ENCODE peak calls at places on chromosomes 12 and 14, in eight cellular contexts. G is CD4-positive, alpha-beta T cell; U is GM10248; R is ovary; B is IMR-90; C is body of pancreas; V is GM12865; S is AG04450. H is an unnamed sample.

GRCh38 chr12:113051759-113052158 is 4.8 kb upstream of the DTX1 start:
- DNase-seq in C (no peak), G (no peak), U (no peak), R (no peak), B (no peak), V (no peak), S (no peak), H (no peak)

GRCh38 chr12:21451529-21451928 is 14.1 kb downstream of the PYROXD1 start:
- DNase-seq in U (no peak), B (peak), V (no peak), S (no peak), G (no peak), R (no peak), C (no peak), H (no peak)

GRCh38 chr12:126397071-126397571 is 1331.9 kb downstream of the AACS start:
- DNase-seq in R (no peak), S (no peak), G (no peak), U (no peak), C (no peak), V (peak), B (no peak), H (peak)

GRCh38 chr12:131895640-131896079 is 1.2 kb downstream of the ULK1 start:
- DNase-seq in U (no peak), V (no peak), S (no peak), C (peak), G (no peak), R (no peak), B (no peak), H (no peak)

GRCh38 chr14:96156804-96157760 is 47.6 kb upstream of the BDKRB2 start:
- DNase-seq in G (no peak), S (no peak), B (no peak), V (no peak), C (no peak), R (no peak), U (no peak), H (no peak)

GRCh38 chr14:100221419-100222218 is 17.3 kb upstream of the YY1 start:
- DNase-seq in C (peak), R (peak), U (peak), B (peak), S (no peak), G (peak), V (peak), H (peak)

GRCh38 chr12:63150255-63151060 is 543 bp downstream of the AVPR1A start:
- DNase-seq in R (no peak), S (no peak), U (peak), G (no peak), C (peak), B (no peak), V (no peak), H (peak)

GRCh38 chr12:6632026-6632978 is 3.5 kb downstream of the LPAR5 start:
- DNase-seq in B (no peak), V (peak), U (peak), R (no peak), S (no peak), C (no peak), G (no peak), H (peak)

GRCh38 chr12:84172823-84173424 is 739.7 kb downstream of the SLC6A15 start:
- DNase-seq in R (no peak), B (no peak), V (no peak), U (no peak), G (no peak), S (no peak), C (no peak), H (peak)

GRCh38 chr12:10147714-10148403 is 17.9 kb upstream of the CLEC7A start:
- DNase-seq in R (no peak), U (no peak), S (no peak), B (no peak), V (peak), G (no peak), C (no peak), H (no peak)

GRCh38 chr12:111925171-111925570 is 83.1 kb downstream of the MAPKAPK5 start:
- DNase-seq in B (no peak), V (no peak), R (no peak), C (no peak), S (no peak), G (no peak), U (no peak), H (no peak)

GRCh38 chr12:100368066-100368465 is 11.2 kb downstream of the SLC17A8 start:
- DNase-seq in R (no peak), S (no peak), V (no peak), C (no peak), G (no peak), B (no peak), U (no peak), H (no peak)

GRCh38 chr12:112439769-112440168 is 21.0 kb downstream of the PTPN11 start:
- DNase-seq in G (no peak), U (no peak), S (no peak), C (no peak), B (no peak), R (no peak), V (no peak), H (no peak)

GRCh38 chr14:24197066-24197465 is 1.8 kb upstream of the TM9SF1 start:
- DNase-seq in V (no peak), B (no peak), S (no peak), C (no peak), U (no peak), R (no peak), G (no peak), H (no peak)

GRCh38 chr12:116426391-116427136 is 132.6 kb upstream of the MAP1LC3B2 start:
- DNase-seq in R (peak), S (peak), V (no peak), C (peak), U (no peak), B (peak), G (no peak), H (peak)

GRCh38 chr12:78931466-78931990 is 67.0 kb downstream of the SYT1 start:
- DNase-seq in G (no peak), V (no peak), U (no peak), C (no peak), R (no peak), S (no peak), B (peak), H (no peak)

GRCh38 chr12:57524814-57525614 is 2.4 kb downstream of the MBD6 start:
- DNase-seq in B (no peak), R (no peak), U (no peak), S (no peak), V (no peak), G (no peak), C (no peak), H (no peak)

GRCh38 chr14:65565948-65566347 is 153.4 kb downstream of the FUT8 start:
- DNase-seq in B (no peak), S (no peak), R (no peak), V (no peak), G (no peak), U (no peak), C (no peak), H (no peak)

GRCh38 chr12:48142818-48143674 is 14.3 kb downstream of the ASB8 start:
- DNase-seq in S (no peak), B (no peak), C (no peak), V (no peak), G (no peak), U (no peak), R (no peak), H (no peak)

GRCh38 chr14:50985816-50986396 is 41.6 kb upstream of the PYGL start:
- DNase-seq in U (no peak), G (no peak), S (no peak), C (no peak), R (no peak), V (no peak), B (no peak), H (no peak)

GRCh38 chr14:101058571-101058970 is 155.0 kb upstream of the RTL1 start:
- DNase-seq in S (no peak), C (no peak), G (no peak), U (no peak), B (peak), R (no peak), V (no peak), H (peak)

GRCh38 chr12:70543444-70543843 is 93.8 kb downstream of the PTPRB start:
- DNase-seq in R (no peak), B (peak), S (peak), U (no peak), V (no peak), G (no peak), C (no peak), H (peak)

GRCh38 chr14:53929871-53930685 is 26.5 kb downstream of the BMP4 start:
- DNase-seq in G (no peak), V (peak), R (peak), U (peak), C (peak), B (no peak), S (no peak), H (peak)

GRCh38 chr14:61609885-61610284 is 85.4 kb upstream of the HIF1A start:
- DNase-seq in G (no peak), B (peak), U (no peak), R (no peak), V (no peak), C (no peak), S (peak), H (no peak)

GRCh38 chr14:61610900-61611299 is 84.4 kb upstream of the HIF1A start:
- DNase-seq in G (no peak), R (no peak), C (no peak), U (no peak), V (no peak), S (no peak), B (no peak), H (no peak)

GRCh38 chr14:61609143-61609851 is 86.0 kb upstream of the HIF1A start:
- DNase-seq in U (no peak), B (peak), V (no peak), S (no peak), C (no peak), G (no peak), R (no peak), H (no peak)

GRCh38 chr14:61608245-61609142 is 86.8 kb upstream of the HIF1A start:
- DNase-seq in V (no peak), C (no peak), G (no peak), U (no peak), S (no peak), B (peak), R (no peak), H (no peak)

GRCh38 chr14:61607570-61608244 is 87.6 kb upstream of the HIF1A start:
- DNase-seq in B (no peak), U (no peak), V (peak), G (no peak), C (no peak), S (no peak), R (no peak), H (no peak)
- TF ChIP-seq CTCF in B (no peak), U (no peak), V (peak), G (no peak), C (no peak), S (no peak), R (no peak), H (no peak)

DNA sequence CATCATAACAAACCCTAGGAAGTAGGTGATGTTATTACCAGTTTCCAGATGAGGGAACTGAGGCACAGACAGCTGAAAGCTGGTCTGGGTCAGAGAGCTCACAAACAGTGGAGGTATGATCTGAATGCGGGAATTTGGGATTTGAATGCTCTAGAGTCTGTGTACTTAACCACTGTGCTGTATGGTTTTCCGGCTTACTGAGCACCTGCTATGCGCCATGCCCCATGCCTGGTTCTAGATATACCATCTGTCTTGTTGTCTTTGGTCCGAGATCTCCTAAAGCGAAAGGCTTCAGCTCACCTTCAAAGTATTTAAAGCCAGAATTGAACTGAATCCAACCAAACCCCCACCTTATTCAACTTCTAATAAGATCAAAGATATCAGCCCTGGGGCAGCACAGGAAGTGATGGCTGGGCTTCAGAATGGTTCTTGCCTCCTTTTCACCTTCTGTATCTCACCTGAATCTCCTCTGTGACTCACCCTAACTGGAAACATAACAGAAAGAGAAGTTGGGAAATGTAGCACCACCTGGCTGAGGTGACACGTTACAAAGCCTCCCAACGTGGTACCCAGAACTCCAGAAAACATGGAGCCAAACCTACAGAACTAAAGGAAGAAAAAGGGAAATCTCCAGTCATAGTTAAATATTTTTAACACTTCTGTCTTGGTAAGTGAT is 54.3 kb downstream of the PRMT8 start:
- DNase-seq in U (no peak), S (no peak), B (no peak), C (no peak), V (no peak), R (no peak), G (no peak), H (peak)
- TF ChIP-seq CTCF in U (no peak), S (no peak), B (no peak), C (no peak), V (no peak), R (no peak), G (no peak), H (peak)

GRCh38 chr12:107477018-107477417 is 208.6 kb upstream of the PWP1 start:
- DNase-seq in B (no peak), R (no peak), C (no peak), V (no peak), U (no peak), G (no peak), S (no peak), H (no peak)

GRCh38 chr12:107480836-107481608 is 204.6 kb upstream of the PWP1 start:
- DNase-seq in V (no peak), U (no peak), S (no peak), G (no peak), C (no peak), B (no peak), R (no peak), H (no peak)

GRCh38 chr12:107477946-107478610 is 207.5 kb upstream of the PWP1 start:
- DNase-seq in V (no peak), S (no peak), G (no peak), U (no peak), B (no peak), R (no peak), C (no peak), H (peak)

GRCh38 chr12:107475900-107476299 is 209.7 kb upstream of the PWP1 start:
- DNase-seq in R (no peak), G (no peak), C (no peak), B (no peak), S (no peak), V (peak), U (no peak), H (no peak)

DNA sequence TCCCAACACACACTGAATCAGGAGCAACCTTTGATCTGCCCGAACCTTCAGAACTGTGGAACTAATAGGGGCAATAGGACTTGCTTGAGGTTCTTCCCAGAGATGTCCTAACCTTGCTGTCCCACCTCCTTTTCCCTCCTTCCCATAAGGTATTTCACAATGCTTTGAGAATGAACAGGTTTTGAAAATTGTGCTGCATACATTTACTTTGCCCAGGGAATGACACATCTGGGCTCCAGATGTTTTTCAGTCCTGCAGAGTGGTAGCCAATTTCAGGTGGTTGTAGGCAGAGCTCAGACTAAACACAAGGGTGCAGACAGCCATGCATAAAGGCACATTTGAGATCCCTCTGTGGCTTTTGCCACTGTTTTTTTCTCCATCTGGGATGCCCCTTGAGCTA is 206.7 kb upstream of the PWP1 start:
- DNase-seq in U (no peak), R (no peak), C (no peak), G (no peak), B (peak), V (no peak), S (no peak), H (peak)
- TF ChIP-seq CTCF in U (no peak), R (no peak), C (no peak), G (no peak), B (no peak), V (no peak), S (no peak), H (no peak)

DNA sequence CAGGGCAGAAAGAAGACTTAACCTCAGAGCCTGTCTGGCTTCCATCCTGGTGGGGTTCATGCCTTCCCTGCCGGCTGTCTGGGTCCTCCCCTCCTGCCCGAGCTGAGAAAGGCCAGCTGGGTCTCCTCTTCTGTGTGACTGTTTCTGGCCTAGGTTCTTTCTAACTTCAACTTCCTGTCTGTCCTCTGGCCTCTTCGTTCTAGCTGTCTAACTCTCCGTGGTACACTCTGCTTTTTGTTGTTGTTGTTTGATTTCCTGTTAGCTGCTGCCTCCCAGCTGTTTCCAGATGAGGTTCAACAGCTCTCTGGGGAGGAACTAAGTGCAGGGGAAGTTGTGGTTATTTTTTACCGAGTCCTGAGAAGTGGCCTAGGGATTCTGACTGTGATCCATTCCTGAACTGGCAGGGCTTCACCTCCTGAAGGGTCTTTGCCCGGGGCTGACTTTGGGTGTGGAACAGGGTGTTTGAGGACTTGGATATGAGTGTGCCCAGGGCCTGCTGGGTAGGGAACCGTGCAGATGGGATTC is 3.2 kb downstream of the MLXIP start:
- DNase-seq in G (peak), V (peak), C (no peak), S (no peak), R (peak), U (peak), B (peak), H (no peak)
- TF ChIP-seq CTCF in G (no peak), V (no peak), C (no peak), S (no peak), R (no peak), U (peak), B (no peak), H (peak)

H was measured in epithelial cell of esophagus.